ENCODE peak calls at places on chromosomes 11 and 22, in eight cellular contexts. S, T, P, C, E, L, M and R are unnamed samples.

GRCh38 chr22:46812034-46812605 is 49.7 kb downstream of the TBC1D22A start:
- DNase-seq in P (no peak), S (no peak), E (peak), M (no peak), C (no peak), L (no peak), T (no peak), R (no peak)

GRCh38 chr11:15714641-15715399 is 600.1 kb downstream of the INSC start:
- DNase-seq in P (no peak), C (no peak), S (no peak), M (no peak), L (no peak), T (no peak), E (no peak), R (no peak)

GRCh38 chr11:393219-394033 is 583 bp upstream of the PKP3 start:
- DNase-seq in P (no peak), C (no peak), L (no peak), S (no peak), E (no peak), T (peak), M (peak), R (peak)

GRCh38 chr11:115623021-115623451 is 118.8 kb upstream of the CADM1 start:
- DNase-seq in P (peak), L (no peak), S (no peak), C (peak), T (peak), M (peak), E (peak), R (peak)

GRCh38 chr22:33599596-33599995 is 320.7 kb downstream of the LARGE1 start:
- DNase-seq in M (no peak), L (no peak), S (no peak), C (no peak), P (no peak), T (no peak), E (no peak), R (no peak)

GRCh38 chr22:35971418-35972119 is 57.1 kb downstream of the RBFOX2 start:
- DNase-seq in C (no peak), T (peak), L (no peak), M (no peak), S (peak), E (no peak), P (peak), R (no peak)

GRCh38 chr11:36372101-36372767 is 76.1 kb downstream of the PRR5L start:
- DNase-seq in T (peak), C (no peak), P (no peak), S (no peak), M (no peak), L (no peak), E (no peak), R (no peak)

GRCh38 chr11:128304666-128305485 is 282.5 kb downstream of the ETS1 start:
- DNase-seq in S (no peak), L (no peak), P (no peak), C (no peak), T (no peak), M (no peak), E (no peak), R (no peak)

GRCh38 chr11:131762346-131763110 is 392.1 kb downstream of the NTM start:
- DNase-seq in M (no peak), C (no peak), E (no peak), P (no peak), S (no peak), T (no peak), L (no peak), R (no peak)

GRCh38 chr11:83063073-83063754 is 8.5 kb downstream of the RAB30 start:
- DNase-seq in L (peak), S (peak), E (no peak), P (no peak), T (no peak), M (no peak), C (no peak), R (no peak)

GRCh38 chr11:12453243-12453642 is 75.9 kb downstream of the PARVA start:
- DNase-seq in L (no peak), C (no peak), T (no peak), P (peak), M (no peak), S (no peak), E (no peak), R (no peak)

GRCh38 chr11:12457030-12457600 is 79.7 kb downstream of the PARVA start:
- DNase-seq in E (no peak), C (no peak), M (no peak), S (no peak), P (peak), L (no peak), T (no peak), R (no peak)

GRCh38 chr11:12455938-12456337 is 78.6 kb downstream of the PARVA start:
- DNase-seq in T (peak), S (no peak), P (peak), E (no peak), L (no peak), C (no peak), M (no peak), R (no peak)

GRCh38 chr11:12458042-12458441 is 80.7 kb downstream of the PARVA start:
- DNase-seq in L (no peak), T (no peak), S (no peak), P (peak), M (no peak), C (no peak), E (no peak), R (no peak)

GRCh38 chr11:12454782-12455181 is 77.4 kb downstream of the PARVA start:
- DNase-seq in C (no peak), T (no peak), L (no peak), P (peak), M (no peak), S (no peak), E (no peak), R (no peak)
- H3K27ac ChIP-seq in C (no peak), T (no peak), L (no peak), P (peak), M (no peak), S (no peak), E (no peak), R (peak)

GRCh38 chr22:30304495-30305244 is 15.4 kb upstream of the CASTOR1 start:
- DNase-seq in L (no peak), C (no peak), M (no peak), E (no peak), T (no peak), P (peak), S (peak), R (no peak)
- H3K27ac ChIP-seq in L (no peak), C (peak), M (peak), E (peak), T (no peak), P (peak), S (peak), R (peak)

GRCh38 chr11:113104390-113105251 is 143.4 kb downstream of the NCAM1 start:
- DNase-seq in L (no peak), P (no peak), C (no peak), T (no peak), E (no peak), M (no peak), S (no peak), R (no peak)
- H3K27ac ChIP-seq in L (no peak), P (no peak), C (no peak), T (no peak), E (no peak), M (no peak), S (no peak), R (no peak)

DNA sequence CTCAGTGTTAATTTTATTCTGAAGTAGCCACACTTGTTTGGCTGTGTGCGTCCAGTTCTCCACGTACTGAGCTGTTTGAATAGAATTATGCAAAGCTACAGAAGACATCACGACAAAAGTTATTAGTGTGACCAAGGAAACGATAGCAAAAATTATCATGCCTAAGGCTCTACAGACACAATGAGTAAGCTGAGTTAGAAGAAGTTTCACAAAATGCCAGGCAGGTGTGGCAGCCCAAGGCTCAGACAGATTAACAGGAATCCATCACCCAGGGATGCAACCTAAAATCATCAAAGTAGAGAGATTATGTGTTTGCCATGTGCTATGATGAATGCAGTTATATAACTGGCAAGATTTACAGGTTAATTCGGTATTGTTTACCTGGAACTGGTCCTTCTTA is 73.1 kb upstream of the INCENP start:
- DNase-seq in M (no peak), L (no peak), S (no peak), C (no peak), P (no peak), E (no peak), T (no peak), R (no peak)
- H3K27ac ChIP-seq in M (no peak), L (no peak), S (no peak), C (no peak), P (no peak), E (no peak), T (no peak), R (no peak)

GRCh38 chr11:3994030-3994640 is 100.5 kb upstream of the RRM1 start:
- DNase-seq in P (no peak), L (no peak), M (no peak), C (no peak), E (no peak), S (no peak), T (no peak), R (no peak)
- H3K27ac ChIP-seq in P (no peak), L (no peak), M (no peak), C (no peak), E (no peak), S (no peak), T (no peak), R (no peak)

DNA sequence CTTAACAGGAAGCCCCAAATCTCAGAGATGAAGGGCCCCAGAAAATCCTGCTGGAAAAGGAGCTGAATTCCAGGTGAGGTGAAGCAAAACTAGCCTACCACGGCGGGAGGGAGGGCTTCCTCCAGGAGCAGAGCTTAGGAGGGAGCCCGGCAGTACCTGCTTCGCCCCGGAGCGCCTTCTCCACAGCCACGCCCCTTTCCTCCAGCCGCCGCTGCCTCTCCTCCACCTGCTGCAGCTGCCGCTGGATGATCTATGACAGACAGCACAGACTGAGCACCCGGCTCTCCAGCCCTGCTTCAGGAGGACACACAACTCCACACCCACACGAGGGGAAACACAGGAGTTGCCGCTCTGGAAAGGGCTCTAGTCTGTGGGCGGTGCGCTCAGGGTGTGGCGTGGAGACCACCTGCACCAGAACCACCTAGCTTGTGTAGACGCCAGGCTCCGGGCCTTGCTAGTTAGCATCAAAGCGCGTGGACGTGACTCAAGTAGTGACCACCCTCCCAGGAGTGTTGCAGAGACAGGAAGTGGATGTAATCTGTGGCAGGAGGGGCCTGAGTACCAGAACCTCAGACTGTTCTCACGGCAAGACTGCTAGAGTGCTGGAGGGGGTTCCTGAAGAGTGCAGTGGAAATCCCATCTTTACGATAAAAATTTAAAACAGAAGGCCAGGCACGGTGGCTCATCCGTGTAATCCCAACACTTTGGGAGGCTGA is 34.6 kb upstream of the BID start:
- DNase-seq in M (no peak), P (no peak), L (no peak), T (no peak), S (no peak), E (no peak), C (no peak), R (no peak)
- H3K27ac ChIP-seq in M (no peak), P (no peak), L (no peak), T (no peak), S (no peak), E (no peak), C (no peak), R (no peak)